ENCODE peak calls at places on chromosome 10, in eight cellular contexts. One of them, this sample, is unnamed.

GRCh38 chr10:4698075-4698474 is 127.9 kb upstream of the AKR1E2 start:
- DNase-seq in mucosa of descending colon: no peak
- DNase-seq in kidney tubule cell: no peak
- DNase-seq in Panc1: no peak
- DNase-seq in NCI-H1105 treated with DMSO at 0.1 percent for 48 hours: no peak
- DNase-seq in GM12865: no peak
- DNase-seq in hippocampal formation: no peak
- DNase-seq in NCI-H1092: no peak
- DNase-seq in this sample: no peak

GRCh38 chr10:112565434-112566053 is 118.5 kb downstream of the VTI1A start:
- DNase-seq in mucosa of descending colon: no peak
- DNase-seq in kidney tubule cell: peak
- DNase-seq in Panc1: peak
- DNase-seq in NCI-H1105 treated with DMSO at 0.1 percent for 48 hours: peak
- DNase-seq in GM12865: peak
- DNase-seq in hippocampal formation: no peak
- DNase-seq in NCI-H1092: peak
- DNase-seq in this sample: peak

GRCh38 chr10:70549962-70550845 is 52.3 kb downstream of the PRF1 start:
- DNase-seq in mucosa of descending colon: no peak
- DNase-seq in kidney tubule cell: peak
- DNase-seq in Panc1: peak
- DNase-seq in NCI-H1105 treated with DMSO at 0.1 percent for 48 hours: peak
- DNase-seq in GM12865: peak
- DNase-seq in hippocampal formation: peak
- DNase-seq in NCI-H1092: peak
- DNase-seq in this sample: peak

GRCh38 chr10:113264333-113265131 is 288.3 kb upstream of the HABP2 start:
- DNase-seq in mucosa of descending colon: no peak
- DNase-seq in kidney tubule cell: no peak
- DNase-seq in Panc1: no peak
- DNase-seq in NCI-H1105 treated with DMSO at 0.1 percent for 48 hours: no peak
- DNase-seq in GM12865: no peak
- DNase-seq in hippocampal formation: no peak
- DNase-seq in NCI-H1092: no peak
- DNase-seq in this sample: no peak

GRCh38 chr10:99681553-99681952 is 22.2 kb downstream of the ENTPD7 start:
- DNase-seq in mucosa of descending colon: no peak
- DNase-seq in kidney tubule cell: peak
- DNase-seq in Panc1: no peak
- DNase-seq in NCI-H1105 treated with DMSO at 0.1 percent for 48 hours: no peak
- DNase-seq in GM12865: no peak
- DNase-seq in hippocampal formation: no peak
- DNase-seq in NCI-H1092: no peak
- DNase-seq in this sample: no peak

GRCh38 chr10:133010095-133010837 is 67.9 kb upstream of the CFAP46 start:
- DNase-seq in mucosa of descending colon: no peak
- DNase-seq in kidney tubule cell: peak
- DNase-seq in Panc1: no peak
- DNase-seq in NCI-H1105 treated with DMSO at 0.1 percent for 48 hours: no peak
- DNase-seq in GM12865: no peak
- DNase-seq in hippocampal formation: no peak
- DNase-seq in NCI-H1092: no peak
- DNase-seq in this sample: no peak

GRCh38 chr10:125999694-126000093 is 103.3 kb downstream of the FANK1 start:
- DNase-seq in mucosa of descending colon: no peak
- DNase-seq in kidney tubule cell: no peak
- DNase-seq in Panc1: no peak
- DNase-seq in NCI-H1105 treated with DMSO at 0.1 percent for 48 hours: no peak
- DNase-seq in GM12865: no peak
- DNase-seq in hippocampal formation: no peak
- DNase-seq in NCI-H1092: no peak
- DNase-seq in this sample: no peak

GRCh38 chr10:56068473-56069263 is 292.4 kb downstream of the ZWINT start:
- DNase-seq in mucosa of descending colon: no peak
- DNase-seq in kidney tubule cell: no peak
- DNase-seq in Panc1: no peak
- DNase-seq in NCI-H1105 treated with DMSO at 0.1 percent for 48 hours: no peak
- DNase-seq in GM12865: no peak
- DNase-seq in hippocampal formation: no peak
- DNase-seq in NCI-H1092: no peak
- DNase-seq in this sample: no peak

GRCh38 chr10:54983255-54983654 is 182.2 kb upstream of the PCDH15 start:
- DNase-seq in mucosa of descending colon: no peak
- DNase-seq in kidney tubule cell: peak
- DNase-seq in Panc1: no peak
- DNase-seq in NCI-H1105 treated with DMSO at 0.1 percent for 48 hours: no peak
- DNase-seq in GM12865: no peak
- DNase-seq in hippocampal formation: no peak
- DNase-seq in NCI-H1092: no peak
- DNase-seq in this sample: no peak

GRCh38 chr10:103273026-103273425 is 3.9 kb upstream of the INA start:
- DNase-seq in mucosa of descending colon: no peak
- DNase-seq in kidney tubule cell: peak
- DNase-seq in Panc1: peak
- DNase-seq in NCI-H1105 treated with DMSO at 0.1 percent for 48 hours: no peak
- DNase-seq in GM12865: no peak
- DNase-seq in hippocampal formation: no peak
- DNase-seq in NCI-H1092: no peak
- DNase-seq in this sample: no peak

GRCh38 chr10:26733750-26734568 is 36.5 kb downstream of the PDSS1 start:
- DNase-seq in mucosa of descending colon: no peak
- DNase-seq in kidney tubule cell: no peak
- DNase-seq in Panc1: no peak
- DNase-seq in NCI-H1105 treated with DMSO at 0.1 percent for 48 hours: no peak
- DNase-seq in GM12865: no peak
- DNase-seq in hippocampal formation: peak
- DNase-seq in NCI-H1092: no peak
- DNase-seq in this sample: peak

GRCh38 chr10:71088054-71088453 is 124.3 kb upstream of the UNC5B start:
- DNase-seq in mucosa of descending colon: no peak
- DNase-seq in kidney tubule cell: peak
- DNase-seq in Panc1: no peak
- DNase-seq in NCI-H1105 treated with DMSO at 0.1 percent for 48 hours: no peak
- DNase-seq in GM12865: no peak
- DNase-seq in hippocampal formation: no peak
- DNase-seq in NCI-H1092: no peak
- DNase-seq in this sample: no peak

GRCh38 chr10:84333864-84334451 is 5.6 kb downstream of the CCSER2 start:
- DNase-seq in mucosa of descending colon: no peak
- DNase-seq in kidney tubule cell: peak
- DNase-seq in Panc1: no peak
- DNase-seq in NCI-H1105 treated with DMSO at 0.1 percent for 48 hours: no peak
- DNase-seq in GM12865: peak
- DNase-seq in hippocampal formation: no peak
- DNase-seq in NCI-H1092: no peak
- DNase-seq in this sample: peak